ENCODE peak calls at places on chromosomes 7 and 10, in four cellular contexts. One of them, this sample, is unnamed. For H3K79me2, the result is how much of the 10 kb centered on the place peaks cover.

GRCh38 chr7:24706211-24707165 is 50.8 kb downstream of the GSDME start:
- DNase-seq in mammary epithelial cell: no peak
- DNase-seq in GM23338: no peak
- DNase-seq in HCT116: no peak
- DNase-seq in this sample: no peak

GRCh38 chr10:47318706-47319105 is 3.5 kb upstream of the GDF2 start:
- DNase-seq in mammary epithelial cell: no peak
- DNase-seq in HCT116: peak
- DNase-seq in GM23338: peak
- DNase-seq in this sample: peak

GRCh38 chr10:72425133-72425532 is 70.4 kb upstream of the DNAJB12 start:
- DNase-seq in HCT116: no peak
- DNase-seq in GM23338: no peak
- DNase-seq in mammary epithelial cell: no peak
- DNase-seq in this sample: no peak

GRCh38 chr7:67398916-67399315 is 402.3 kb downstream of the TYW1 start:
- DNase-seq in HCT116: no peak
- DNase-seq in GM23338: no peak
- DNase-seq in mammary epithelial cell: no peak
- DNase-seq in this sample: no peak

GRCh38 chr10:93600861-93601773 is at the start of gene RBP4:
- DNase-seq in HCT116: no peak
- DNase-seq in mammary epithelial cell: no peak
- DNase-seq in GM23338: peak
- DNase-seq in this sample: peak

GRCh38 chr7:47931788-47932425 is 16.4 kb downstream of the PKD1L1 start:
- DNase-seq in GM23338: no peak
- DNase-seq in HCT116: no peak
- DNase-seq in mammary epithelial cell: peak
- DNase-seq in this sample: no peak

GRCh38 chr10:60312818-60313588 is 76.7 kb downstream of the ANK3 start:
- DNase-seq in GM23338: no peak
- DNase-seq in mammary epithelial cell: peak
- DNase-seq in HCT116: peak
- DNase-seq in this sample: peak

GRCh38 chr10:7819126-7819470 is 793 bp downstream of the TAF3 start:
- DNase-seq in HCT116: no peak
- DNase-seq in mammary epithelial cell: peak
- DNase-seq in GM23338: peak
- DNase-seq in this sample: peak

GRCh38 chr10:103800789-103801540 is 54.4 kb downstream of the SH3PXD2A start:
- DNase-seq in HCT116: no peak
- DNase-seq in mammary epithelial cell: peak
- DNase-seq in GM23338: no peak
- DNase-seq in this sample: peak

GRCh38 chr7:41824284-41824683 is 121.4 kb upstream of the INHBA start:
- DNase-seq in mammary epithelial cell: peak
- DNase-seq in HCT116: no peak
- DNase-seq in GM23338: no peak
- DNase-seq in this sample: peak

GRCh38 chr10:32271617-32272016 is 75.3 kb downstream of the EPC1 start:
- DNase-seq in GM23338: no peak
- DNase-seq in mammary epithelial cell: peak
- DNase-seq in HCT116: no peak
- DNase-seq in this sample: peak

GRCh38 chr7:141072548-141073172 is 1.2 kb upstream of the TMEM178B start:
- DNase-seq in mammary epithelial cell: peak
- DNase-seq in GM23338: peak
- DNase-seq in HCT116: no peak
- DNase-seq in this sample: peak

GRCh38 chr10:17537281-17537680 is 79.9 kb downstream of the HACD1 start:
- DNase-seq in mammary epithelial cell: no peak
- DNase-seq in GM23338: no peak
- DNase-seq in HCT116: no peak
- DNase-seq in this sample: no peak

GRCh38 chr7:40356871-40357676 is 222.3 kb downstream of the SUGCT start:
- DNase-seq in mammary epithelial cell: no peak
- DNase-seq in GM23338: no peak
- DNase-seq in HCT116: no peak
- DNase-seq in this sample: no peak

GRCh38 chr10:98306501-98306900 is 38.5 kb upstream of the LOXL4 start:
- DNase-seq in GM23338: no peak
- DNase-seq in mammary epithelial cell: no peak
- DNase-seq in HCT116: no peak
- DNase-seq in this sample: no peak

GRCh38 chr10:117158297-117158696 is 20.2 kb upstream of the VAX1 start:
- DNase-seq in GM23338: no peak
- DNase-seq in HCT116: no peak
- DNase-seq in mammary epithelial cell: no peak
- DNase-seq in this sample: no peak

GRCh38 chr10:19811517-19811916 is 4.7 kb upstream of the PLXDC2 start:
- DNase-seq in GM23338: peak
- DNase-seq in mammary epithelial cell: peak
- DNase-seq in HCT116: no peak
- DNase-seq in this sample: peak

GRCh38 chr10:47277352-47278151 is 22.4 kb upstream of the GDF10 start:
- DNase-seq in HCT116: no peak
- DNase-seq in mammary epithelial cell: peak
- DNase-seq in GM23338: peak
- DNase-seq in this sample: peak

GRCh38 chr10:70053896-70054641 is 1.4 kb downstream of the MACROH2A2 start:
- DNase-seq in HCT116: peak
- DNase-seq in GM23338: peak
- DNase-seq in mammary epithelial cell: peak
- DNase-seq in this sample: peak

GRCh38 chr10:48639646-48640045 is 34.8 kb upstream of the ARHGAP22 start:
- DNase-seq in GM23338: no peak
- DNase-seq in HCT116: no peak
- DNase-seq in mammary epithelial cell: no peak
- DNase-seq in this sample: no peak

GRCh38 chr10:132576671-132577349 is 39.2 kb downstream of the INPP5A start:
- DNase-seq in mammary epithelial cell: no peak
- DNase-seq in GM23338: no peak
- DNase-seq in HCT116: no peak
- DNase-seq in this sample: no peak

GRCh38 chr10:58322072-58322834 is 12.6 kb upstream of the UBE2D1 start:
- DNase-seq in mammary epithelial cell: peak
- DNase-seq in GM23338: no peak
- DNase-seq in HCT116: no peak
- DNase-seq in this sample: peak

GRCh38 chr7:81769891-81770818 is at the start of gene HGF:
- DNase-seq in HCT116: no peak
- DNase-seq in GM23338: peak
- DNase-seq in mammary epithelial cell: no peak
- DNase-seq in this sample: peak

GRCh38 chr7:29485376-29486190 is 78.1 kb upstream of the PRR15 start:
- DNase-seq in HCT116: no peak
- DNase-seq in GM23338: no peak
- DNase-seq in mammary epithelial cell: no peak
- DNase-seq in this sample: no peak

GRCh38 chr10:112497347-112497950 is 50.4 kb downstream of the VTI1A start:
- DNase-seq in GM23338: no peak
- DNase-seq in HCT116: no peak
- DNase-seq in mammary epithelial cell: no peak
- DNase-seq in this sample: no peak

GRCh38 chr10:105328441-105328840 is 687.4 kb downstream of the SORCS3 start:
- DNase-seq in mammary epithelial cell: no peak
- DNase-seq in GM23338: no peak
- DNase-seq in HCT116: no peak
- DNase-seq in this sample: no peak

GRCh38 chr7:12212051-12212485 is 974 bp downstream of the TMEM106B start:
- DNase-seq in mammary epithelial cell: no peak
- DNase-seq in GM23338: peak
- DNase-seq in HCT116: peak
- DNase-seq in this sample: no peak

GRCh38 chr7:144908943-144909556 is 73.2 kb upstream of the TPK1 start:
- DNase-seq in GM23338: peak
- DNase-seq in mammary epithelial cell: no peak
- DNase-seq in HCT116: no peak
- DNase-seq in this sample: no peak

GRCh38 chr7:15801565-15801964 is 115.1 kb upstream of the MEOX2 start:
- DNase-seq in mammary epithelial cell: no peak
- DNase-seq in HCT116: no peak
- DNase-seq in GM23338: peak
- DNase-seq in this sample: no peak

GRCh38 chr7:47390914-47391313 is 191.0 kb downstream of the TNS3 start:
- DNase-seq in GM23338: no peak
- DNase-seq in mammary epithelial cell: no peak
- DNase-seq in HCT116: no peak
- DNase-seq in this sample: no peak

GRCh38 chr7:106744507-106745180 is 83.7 kb upstream of the CCDC71L start:
- DNase-seq in GM23338: peak
- DNase-seq in HCT116: no peak
- DNase-seq in mammary epithelial cell: no peak
- DNase-seq in this sample: no peak
- H2AFZ ChIP-seq in GM23338: peak
- H2AFZ ChIP-seq in HCT116: peak
- H2AFZ ChIP-seq in mammary epithelial cell: peak
- H2AFZ ChIP-seq in this sample: no peak

DNA sequence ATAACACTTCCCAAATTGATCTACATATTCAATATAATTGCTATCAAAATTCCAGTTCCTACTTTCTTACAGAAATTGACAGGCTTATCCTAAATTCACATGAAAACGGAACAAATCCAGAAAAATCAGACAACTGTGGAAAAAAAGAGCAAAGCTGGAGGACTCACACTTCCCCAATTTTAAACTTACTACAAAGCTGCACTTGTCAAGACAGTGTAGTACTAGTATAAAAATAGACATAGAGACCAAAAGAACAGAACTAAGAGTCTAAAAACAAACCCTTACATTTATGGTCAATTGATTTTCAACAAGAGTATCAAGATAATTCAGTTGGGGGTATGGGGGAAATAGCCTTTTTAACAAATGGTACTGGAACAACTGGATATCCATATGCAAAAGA is 27.5 kb downstream of the LMBR1 start:
- DNase-seq in mammary epithelial cell: no peak
- DNase-seq in HCT116: no peak
- DNase-seq in GM23338: no peak
- DNase-seq in this sample: no peak
- H3K79me2 ChIP-seq in mammary epithelial cell: half or more
- H3K79me2 ChIP-seq in HCT116: half or more
- H3K79me2 ChIP-seq in GM23338: half or more
- H3K79me2 ChIP-seq in this sample: under half

GRCh38 chr10:1401056-1401965 is 336.0 kb downstream of the ADARB2 start:
- DNase-seq in mammary epithelial cell: no peak
- DNase-seq in GM23338: no peak
- DNase-seq in HCT116: no peak
- DNase-seq in this sample: no peak
- H2AFZ ChIP-seq in mammary epithelial cell: no peak
- H2AFZ ChIP-seq in GM23338: no peak
- H2AFZ ChIP-seq in HCT116: no peak
- H2AFZ ChIP-seq in this sample: no peak

GRCh38 chr7:1021931-1022330 is 22.4 kb upstream of the GPR146 start:
- DNase-seq in GM23338: no peak
- DNase-seq in mammary epithelial cell: no peak
- DNase-seq in HCT116: no peak
- DNase-seq in this sample: no peak
- H3K79me2 ChIP-seq in GM23338: under half
- H3K79me2 ChIP-seq in mammary epithelial cell: under half
- H3K79me2 ChIP-seq in HCT116: under half
- H3K79me2 ChIP-seq in this sample: under half

GRCh38 chr7:73746378-73746777 is 7.8 kb upstream of the ABHD11 start:
- DNase-seq in HCT116: no peak
- DNase-seq in GM23338: no peak
- DNase-seq in mammary epithelial cell: no peak
- DNase-seq in this sample: no peak
- H2AFZ ChIP-seq in HCT116: no peak
- H2AFZ ChIP-seq in GM23338: no peak
- H2AFZ ChIP-seq in mammary epithelial cell: no peak
- H2AFZ ChIP-seq in this sample: no peak

GRCh38 chr10:527416-527815 is 162.1 kb downstream of the DIP2C start:
- DNase-seq in GM23338: no peak
- DNase-seq in mammary epithelial cell: no peak
- DNase-seq in HCT116: no peak
- DNase-seq in this sample: no peak

GRCh38 chr10:528173-529165 is 161.0 kb downstream of the DIP2C start:
- DNase-seq in mammary epithelial cell: no peak
- DNase-seq in HCT116: no peak
- DNase-seq in GM23338: no peak
- DNase-seq in this sample: no peak

GRCh38 chr10:531541-531940 is 157.9 kb downstream of the DIP2C start:
- DNase-seq in GM23338: no peak
- DNase-seq in mammary epithelial cell: no peak
- DNase-seq in HCT116: no peak
- DNase-seq in this sample: no peak

GRCh38 chr10:530717-531116 is 158.8 kb downstream of the DIP2C start:
- DNase-seq in mammary epithelial cell: no peak
- DNase-seq in GM23338: no peak
- DNase-seq in HCT116: no peak
- DNase-seq in this sample: no peak

GRCh38 chr10:529831-530230 is 159.6 kb downstream of the DIP2C start:
- DNase-seq in mammary epithelial cell: no peak
- DNase-seq in GM23338: no peak
- DNase-seq in HCT116: no peak
- DNase-seq in this sample: no peak
- H3K79me2 ChIP-seq in mammary epithelial cell: under half
- H3K79me2 ChIP-seq in GM23338: under half
- H3K79me2 ChIP-seq in HCT116: under half
- H3K79me2 ChIP-seq in this sample: under half

DNA sequence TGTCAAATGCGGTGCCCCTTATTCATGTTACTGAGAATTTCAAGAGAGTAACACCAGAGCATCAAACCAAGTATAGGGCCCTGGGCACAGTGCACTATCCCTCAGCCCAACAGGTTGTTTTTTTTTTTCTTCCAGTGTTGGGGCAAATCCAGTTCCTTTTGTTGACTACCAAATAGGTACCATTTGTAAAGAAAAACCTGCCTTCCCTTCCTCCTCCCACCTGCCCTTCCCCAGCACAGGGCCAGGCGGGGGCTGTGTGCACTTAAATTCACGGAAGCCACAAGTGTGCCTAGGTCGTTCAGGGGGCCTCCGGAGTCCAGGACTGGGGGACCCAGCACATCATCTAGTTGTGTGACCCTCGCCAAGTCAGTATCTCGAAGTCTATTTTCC is 592 bp upstream of the SFXN4 start:
- DNase-seq in HCT116: no peak
- DNase-seq in mammary epithelial cell: no peak
- DNase-seq in GM23338: no peak
- DNase-seq in this sample: no peak
- H2AFZ ChIP-seq in HCT116: no peak
- H2AFZ ChIP-seq in mammary epithelial cell: peak
- H2AFZ ChIP-seq in GM23338: peak
- H2AFZ ChIP-seq in this sample: peak

This sample was measured in PC-3.